ENCODE peak calls at places on chromosomes 5 and 9, in seven cellular contexts. I, A, H, C, Y, U and Q are unnamed samples.

GRCh38 chr5:173963107-173963506 is 25.9 kb upstream of the C5orf47 start:
- DNase-seq in Y (peak), C (peak), H (no peak), U (peak), I (no peak), A (no peak), Q (peak)

GRCh38 chr5:180041501-180042274 is 29.9 kb downstream of the RNF130 start:
- DNase-seq in I (no peak), H (no peak), Y (no peak), U (no peak), C (no peak), A (no peak), Q (no peak)

GRCh38 chr5:113269023-113269997 is 165.5 kb downstream of the TSSK1B start:
- DNase-seq in Y (no peak), I (no peak), A (no peak), H (no peak), U (no peak), C (no peak), Q (no peak)

GRCh38 chr9:116279230-116279629 is 125.6 kb downstream of the PAPPA start:
- DNase-seq in I (no peak), Y (no peak), C (peak), A (no peak), H (peak), U (peak), Q (no peak)

GRCh38 chr9:134671341-134672113 is 29.9 kb downstream of the COL5A1 start:
- DNase-seq in Y (no peak), C (peak), I (no peak), H (no peak), A (no peak), U (no peak), Q (no peak)

GRCh38 chr9:128495804-128496417 is 8.6 kb upstream of the GLE1 start:
- DNase-seq in I (no peak), C (no peak), Y (no peak), U (no peak), A (no peak), H (peak), Q (peak)

GRCh38 chr5:146475906-146476305 is 28.8 kb downstream of the TCERG1 start:
- DNase-seq in Y (no peak), U (peak), I (no peak), C (peak), A (no peak), H (no peak), Q (no peak)

GRCh38 chr9:110015759-110016158 is 192.2 kb downstream of the C9orf152 start:
- DNase-seq in U (peak), A (no peak), Y (no peak), H (no peak), I (no peak), C (peak), Q (peak)

GRCh38 chr5:68242743-68243142 is 27.2 kb downstream of the PIK3R1 start:
- DNase-seq in Y (no peak), H (no peak), A (no peak), C (peak), U (peak), I (no peak), Q (no peak)

GRCh38 chr5:72587909-72588308 is 80.7 kb upstream of the ZNF366 start:
- DNase-seq in H (peak), Y (no peak), I (no peak), A (no peak), C (no peak), U (peak), Q (no peak)

GRCh38 chr5:51382759-51383493 is at the start of gene ISL1:
- DNase-seq in I (peak), C (peak), H (peak), Y (peak), U (peak), A (no peak), Q (peak)

GRCh38 chr5:51378778-51379652 is 4.2 kb upstream of the ISL1 start:
- DNase-seq in A (no peak), I (peak), H (peak), C (peak), U (no peak), Y (no peak), Q (peak)

GRCh38 chr5:51381801-51382507 is 1.3 kb upstream of the ISL1 start:
- DNase-seq in H (no peak), A (no peak), Y (no peak), I (no peak), U (no peak), C (no peak), Q (peak)

GRCh38 chr5:51382508-51382758 is 815 bp upstream of the ISL1 start:
- DNase-seq in C (no peak), U (no peak), A (no peak), I (no peak), H (no peak), Y (no peak), Q (peak)

DNA sequence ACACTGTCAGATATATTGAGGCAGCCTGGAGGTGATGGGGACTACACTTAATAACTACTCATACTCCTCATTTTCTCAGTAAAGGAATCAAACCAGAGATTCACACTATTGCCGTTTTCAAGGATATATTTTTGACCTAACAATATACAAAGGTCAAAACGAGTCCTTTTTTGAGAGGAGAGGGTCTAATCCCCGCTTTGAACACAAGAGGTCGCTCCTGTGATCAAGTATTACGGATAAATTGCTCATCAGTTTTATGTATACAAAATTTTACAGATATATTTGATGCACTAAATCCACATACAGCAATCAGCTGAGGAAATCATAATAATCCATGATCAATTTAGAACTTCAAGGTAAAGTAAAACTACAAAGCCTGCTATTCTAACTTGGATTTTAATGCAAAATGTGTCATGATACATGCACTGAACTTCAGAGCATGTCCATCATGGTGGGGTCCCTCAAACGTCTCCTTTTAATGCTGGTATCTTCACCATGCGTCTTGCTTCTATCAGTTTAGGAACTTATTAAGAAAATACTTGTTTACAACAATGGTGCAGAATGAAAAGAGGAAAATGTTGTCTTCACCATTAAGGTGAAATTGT is 2.5 kb upstream of the ISL1 start:
- DNase-seq in I (peak), U (peak), C (no peak), A (no peak), H (peak), Y (no peak), Q (peak)
- TF ChIP-seq CTCF in I (peak), U (peak), C (peak), A (peak), H (peak), Y (peak), Q (peak)

DNA sequence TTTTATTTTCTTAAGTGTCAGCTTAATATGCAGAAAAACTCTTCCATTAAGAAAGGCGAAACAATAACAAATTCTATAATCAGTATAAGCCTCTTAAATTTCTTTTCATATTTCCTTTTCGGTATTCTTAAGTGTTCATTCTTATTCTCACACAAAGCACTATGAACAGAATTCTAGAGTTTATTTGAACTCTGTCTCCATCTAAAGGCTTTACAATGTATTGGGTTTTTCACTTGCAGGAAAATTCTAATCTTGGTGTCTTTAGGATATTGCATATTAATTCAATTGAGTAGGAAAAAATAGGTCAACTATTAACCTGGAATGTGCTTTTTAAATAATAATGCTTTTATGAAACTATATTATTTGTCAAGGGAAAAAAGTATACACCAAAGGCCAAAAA is 166.6 kb downstream of the SLF1 start:
- DNase-seq in C (no peak), I (no peak), Y (no peak), U (peak), A (no peak), H (no peak), Q (peak)
- TF ChIP-seq CTCF in C (peak), I (no peak), Y (peak), U (peak), A (peak), H (no peak), Q (peak)

GRCh38 chr9:136109351-136110081 is 9.2 kb downstream of the TMEM250 start:
- DNase-seq in C (peak), H (peak), I (peak), Y (peak), A (peak), U (peak), Q (peak)
- TF ChIP-seq CTCF in C (no peak), H (no peak), I (no peak), Y (peak), A (no peak), U (no peak), Q (no peak)

GRCh38 chr5:44935262-44935661 is 126.5 kb downstream of the MRPS30 start:
- DNase-seq in C (no peak), A (no peak), I (no peak), U (no peak), Y (no peak), H (peak), Q (peak)
- TF ChIP-seq CTCF in C (no peak), A (peak), I (no peak), U (no peak), Y (no peak), H (peak), Q (no peak)

DNA sequence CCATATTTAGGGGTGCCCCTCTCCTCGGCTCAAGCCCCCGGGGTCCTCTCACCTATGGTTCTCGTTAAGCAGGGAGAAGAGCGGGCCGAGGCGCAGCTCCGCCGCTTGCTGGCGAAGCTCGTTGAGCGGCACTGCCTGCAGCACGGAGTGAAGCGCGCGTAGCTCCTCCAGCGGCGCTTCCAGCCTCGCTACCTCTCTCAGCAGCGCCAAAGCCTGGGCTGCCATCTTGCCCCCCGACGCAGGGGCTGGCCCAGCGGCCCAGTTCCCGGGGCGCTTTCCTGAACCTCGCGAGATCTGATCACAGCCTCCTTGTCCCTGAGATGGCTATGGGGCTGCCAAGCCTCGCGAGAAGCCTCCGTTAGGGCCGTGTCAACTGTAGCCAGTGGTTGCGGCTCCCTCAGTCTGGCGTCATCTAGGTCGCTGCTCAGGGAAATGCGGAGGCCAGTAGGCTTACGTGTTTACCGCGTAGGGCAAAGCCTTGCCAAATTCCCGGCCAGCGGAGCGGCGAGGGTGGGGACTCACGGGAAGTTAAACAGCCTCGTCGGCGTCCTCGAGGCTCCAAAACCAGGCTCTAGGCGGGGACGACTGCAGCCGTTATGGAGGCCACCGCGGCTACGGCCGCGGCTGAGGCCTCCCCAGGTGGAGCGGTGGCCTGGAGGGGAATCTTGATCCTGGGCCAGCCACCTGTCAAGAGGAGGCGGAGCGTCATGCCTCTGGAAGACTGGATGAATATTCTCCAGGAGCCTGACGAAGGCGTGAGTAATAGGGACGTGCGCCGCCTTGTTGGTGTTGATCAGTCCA is at the start of gene PSMD5:
- DNase-seq in Y (peak), U (peak), A (peak), C (peak), H (peak), I (peak), Q (peak)
- TF ChIP-seq CTCF in Y (no peak), U (no peak), A (no peak), C (no peak), H (no peak), I (no peak), Q (no peak)

GRCh38 chr9:91577540-91577939 is 153.9 kb upstream of the NFIL3 start:
- DNase-seq in H (no peak), Y (no peak), A (no peak), U (no peak), C (no peak), I (no peak), Q (no peak)

GRCh38 chr9:91567642-91568274 is 144.1 kb upstream of the NFIL3 start:
- DNase-seq in C (no peak), I (peak), U (no peak), A (no peak), H (no peak), Y (no peak), Q (no peak)

GRCh38 chr9:91572044-91572443 is 148.4 kb upstream of the NFIL3 start:
- DNase-seq in I (no peak), U (peak), A (no peak), H (no peak), Y (no peak), C (peak), Q (peak)

GRCh38 chr9:91571036-91571435 is 147.4 kb upstream of the NFIL3 start:
- DNase-seq in I (no peak), H (no peak), A (no peak), C (no peak), U (no peak), Y (no peak), Q (peak)

DNA sequence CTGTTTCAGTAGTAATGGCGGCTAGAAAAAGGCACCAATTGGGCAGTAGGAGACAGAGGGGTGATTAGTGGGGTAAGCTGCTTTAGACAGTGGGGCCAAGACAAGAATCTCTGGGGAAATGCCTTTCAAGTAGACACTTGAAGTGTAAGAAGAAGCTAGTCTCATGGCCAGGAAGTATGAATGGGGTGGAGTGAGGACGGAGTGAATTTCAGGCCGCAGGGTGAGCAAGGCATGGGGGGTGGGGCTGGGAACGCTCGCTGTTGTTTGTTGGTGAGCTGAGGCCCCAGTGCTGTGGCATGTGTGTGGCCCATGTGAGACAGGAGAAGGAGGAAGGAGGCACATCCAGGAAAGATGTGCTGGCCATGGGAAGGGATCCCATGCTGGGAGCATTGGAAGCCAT is 149.2 kb upstream of the NFIL3 start:
- DNase-seq in I (no peak), H (no peak), A (no peak), Y (no peak), C (no peak), U (no peak), Q (peak)
- TF ChIP-seq CTCF in I (no peak), H (no peak), A (no peak), Y (no peak), C (no peak), U (no peak), Q (no peak)

DNA sequence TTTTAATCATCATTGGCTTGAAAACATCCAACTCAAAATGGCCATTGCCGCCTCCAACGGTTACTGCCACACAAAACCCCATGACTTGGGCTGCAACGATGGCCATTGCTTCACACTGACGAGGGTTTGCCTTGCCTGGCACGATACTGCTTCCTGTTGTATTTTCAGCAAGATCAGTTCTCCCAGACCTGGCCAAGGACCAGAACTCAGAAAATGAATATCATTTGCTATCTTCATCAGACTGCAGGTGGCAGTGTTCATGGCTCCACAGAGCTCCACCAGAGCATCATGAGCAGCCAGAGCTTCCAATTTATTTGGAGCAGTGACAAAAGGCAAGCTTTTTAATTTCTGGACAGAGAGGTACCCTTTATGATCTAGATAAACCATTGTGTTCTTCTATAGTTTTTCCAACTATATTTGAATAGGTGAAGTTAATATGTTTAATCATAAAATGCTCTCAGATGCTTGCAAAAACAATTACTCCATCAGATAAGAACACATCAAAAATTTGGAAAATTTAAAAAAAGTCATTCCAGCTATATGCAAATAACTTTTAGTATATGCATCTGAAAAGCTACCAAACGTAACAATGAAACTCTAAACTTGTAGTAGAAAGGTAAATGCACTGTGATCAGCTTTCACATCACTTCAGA is 10.4 kb downstream of the AMACR start:
- DNase-seq in H (peak), Y (peak), A (peak), I (no peak), C (peak), U (peak), Q (peak)
- TF ChIP-seq CTCF in H (peak), Y (peak), A (peak), I (peak), C (peak), U (peak), Q (peak)

DNA sequence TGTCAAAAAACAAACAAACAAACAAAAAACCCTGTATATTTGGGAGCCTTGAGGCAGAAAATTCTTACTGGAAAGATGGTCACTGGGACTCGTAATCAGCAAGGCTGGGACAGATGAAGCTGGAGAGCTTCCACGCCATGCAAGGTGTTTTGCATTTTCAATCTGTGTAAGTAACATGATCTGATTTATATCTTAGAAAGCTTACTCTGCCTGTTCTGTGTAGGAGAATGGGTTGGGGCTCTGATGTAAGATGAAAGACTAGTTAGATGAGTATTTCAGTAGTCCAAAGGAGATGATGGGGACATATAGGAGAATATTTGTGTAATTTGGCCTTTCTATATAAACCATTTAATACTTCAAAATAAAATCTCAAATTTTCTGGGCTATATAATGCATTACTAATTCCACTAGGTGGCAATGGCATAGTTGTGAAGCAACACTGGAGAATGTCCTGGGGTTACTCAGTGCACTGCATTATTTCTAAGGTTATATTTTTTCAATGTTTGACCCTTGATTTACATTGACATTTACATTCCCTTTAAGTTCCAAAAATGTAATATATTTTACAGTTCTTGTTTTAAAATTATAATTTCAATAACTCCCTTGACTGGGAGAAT is 21.9 kb upstream of the FSD1L start:
- DNase-seq in A (peak), I (no peak), U (peak), C (peak), Y (no peak), H (peak), Q (peak)
- TF ChIP-seq CTCF in A (peak), I (peak), U (peak), C (peak), Y (peak), H (peak), Q (peak)

DNA sequence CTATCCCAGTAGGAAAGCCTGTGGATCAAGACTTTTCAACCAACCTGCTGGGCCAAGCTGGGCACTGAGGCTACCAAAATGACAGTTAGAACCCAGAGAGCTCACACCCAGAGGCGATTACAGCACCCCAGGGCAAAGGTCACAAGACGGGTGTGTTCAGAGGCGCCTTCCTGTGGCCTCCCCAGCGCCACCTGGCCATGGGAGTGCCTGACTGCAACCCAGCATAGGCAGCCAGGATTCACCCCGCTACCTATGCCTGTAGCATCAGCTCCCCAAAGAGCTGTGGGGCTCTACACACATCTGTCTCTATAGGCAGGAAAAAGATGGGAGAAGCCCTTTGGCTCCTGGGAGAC is 33.5 kb downstream of the PDGFRB start:
- DNase-seq in H (peak), I (no peak), U (no peak), A (peak), C (no peak), Y (no peak), Q (peak)
- TF ChIP-seq CTCF in H (peak), I (no peak), U (peak), A (peak), C (peak), Y (peak), Q (peak)